ENCODE peak calls at places on chromosomes 1 and 21, in ten cellular contexts. F is tibial artery, J is mammary epithelial cell, M is left lung, Z is dorsolateral prefrontal cortex, K is hepatocyte, Y is OCI-LY7, A is HFF-Myc, R is cardiac fibroblast, V is Calu3. O is an unnamed sample.

GRCh38 chr21:26047279-26047967 is 123.1 kb downstream of the APP start:
- DNase-seq in Y (no peak), V (no peak), J (no peak), F (no peak), Z (no peak), R (no peak), A (no peak), K (no peak), M (no peak), O (no peak)

GRCh38 chr1:171221665-171222591 is 26.4 kb upstream of the FMO1 start:
- DNase-seq in J (peak), Z (no peak), Y (no peak), K (no peak), V (no peak), F (no peak), M (no peak), R (peak), A (no peak), O (no peak)

GRCh38 chr1:175146535-175147213 is 45.9 kb downstream of the KIAA0040 start:
- DNase-seq in J (peak), F (no peak), M (peak), V (peak), K (peak), Z (peak), A (no peak), R (peak), Y (peak), O (peak)

GRCh38 chr1:117967900-117968299 is 38.4 kb downstream of the WDR3 start:
- DNase-seq in V (no peak), K (peak), Z (no peak), Y (no peak), A (peak), M (no peak), J (peak), F (no peak), R (peak), O (no peak)

GRCh38 chr1:88375977-88376376 is 308.1 kb upstream of the PKN2 start:
- DNase-seq in K (no peak), Y (no peak), V (no peak), F (no peak), R (no peak), J (no peak), A (no peak), Z (no peak), M (no peak), O (no peak)

GRCh38 chr1:178055093-178055492 is 38.8 kb upstream of the RASAL2 start:
- DNase-seq in K (no peak), M (peak), A (no peak), V (peak), Y (peak), F (no peak), Z (no peak), J (no peak), R (peak), O (no peak)

GRCh38 chr1:158329807-158330206 is 1.5 kb downstream of the CD1B start:
- DNase-seq in K (no peak), Z (no peak), V (peak), J (peak), A (no peak), M (no peak), F (no peak), R (peak), Y (peak), O (peak)

GRCh38 chr1:230849451-230850194 is 18.7 kb downstream of the C1orf198 start:
- DNase-seq in K (peak), A (peak), R (peak), Z (peak), M (peak), V (no peak), J (peak), Y (no peak), F (peak), O (no peak)

GRCh38 chr1:154186177-154186576 is 5.7 kb downstream of the TPM3 start:
- DNase-seq in J (peak), M (peak), R (peak), Z (peak), A (no peak), Y (peak), K (peak), V (peak), F (peak), O (peak)

GRCh38 chr1:175521265-175522040 is 221.9 kb downstream of the TNR start:
- DNase-seq in V (no peak), J (no peak), M (no peak), R (peak), A (no peak), Z (no peak), F (no peak), Y (no peak), K (no peak), O (no peak)

GRCh38 chr1:27755865-27756264 is 17.2 kb upstream of the STX12 start:
- DNase-seq in F (no peak), V (no peak), R (no peak), M (no peak), K (no peak), A (no peak), J (no peak), Z (no peak), Y (no peak), O (no peak)

GRCh38 chr1:242017580-242018233 is 18.8 kb upstream of the MAP1LC3C start:
- DNase-seq in V (peak), M (peak), R (peak), Z (peak), F (no peak), K (peak), Y (peak), A (peak), J (peak), O (peak)

GRCh38 chr1:76501136-76501535 is 366.1 kb upstream of the ST6GALNAC5 start:
- DNase-seq in M (no peak), K (no peak), R (no peak), Y (no peak), F (no peak), J (no peak), V (no peak), A (no peak), Z (no peak), O (no peak)

GRCh38 chr1:43822040-43822439 is 111.6 kb upstream of the ARTN start:
- DNase-seq in K (peak), R (peak), V (no peak), J (peak), Y (no peak), Z (no peak), M (no peak), F (no peak), A (peak), O (no peak)

GRCh38 chr1:2226525-2227340 is 1.4 kb upstream of the SKI start:
- DNase-seq in A (no peak), Z (no peak), F (peak), J (no peak), R (no peak), V (no peak), M (no peak), Y (no peak), K (peak), O (no peak)

GRCh38 chr1:222716393-222716792 is 4.0 kb downstream of the BROX start:
- DNase-seq in K (no peak), Y (no peak), Z (no peak), R (no peak), J (no peak), M (no peak), V (no peak), F (no peak), A (no peak), O (no peak)

GRCh38 chr1:61378498-61379180 is 296.3 kb downstream of the NFIA start:
- DNase-seq in K (no peak), A (no peak), Y (no peak), Z (no peak), V (no peak), J (no peak), F (no peak), M (no peak), R (no peak), O (no peak)

GRCh38 chr1:209875510-209875909 is 47.7 kb downstream of the UTP25 start:
- DNase-seq in Z (no peak), V (peak), J (peak), R (peak), A (no peak), M (no peak), Y (no peak), F (no peak), K (peak), O (no peak)

GRCh38 chr1:64969305-64970066 is 3.1 kb upstream of the JAK1 start:
- DNase-seq in Y (no peak), A (no peak), J (no peak), R (peak), V (no peak), M (no peak), K (no peak), F (no peak), Z (no peak), O (no peak)
- TF ChIP-seq CTCF in Y (no peak), A (no peak), J (no peak), R (peak), V (no peak), M (no peak), K (no peak), F (no peak), Z (no peak), O (no peak)

DNA sequence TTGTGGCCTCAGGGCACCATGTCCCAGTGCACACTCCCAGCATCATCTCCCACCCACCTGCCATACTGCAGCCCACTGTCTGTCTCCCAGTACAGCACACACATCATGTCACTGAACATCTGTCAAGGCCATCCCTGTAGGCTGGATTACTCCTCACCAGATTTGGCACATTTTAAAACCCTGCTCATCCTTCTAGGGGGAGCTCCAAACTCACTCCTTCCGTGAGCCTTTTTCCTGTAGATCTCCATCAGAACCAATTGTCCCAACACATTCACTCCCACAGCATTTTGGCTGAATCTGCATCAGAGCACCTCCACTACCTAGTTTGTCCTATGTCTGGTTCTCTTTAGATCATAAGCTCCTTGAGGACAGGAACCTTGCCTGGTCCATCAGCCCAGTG is 58.6 kb upstream of the GRIK3 start:
- DNase-seq in R (no peak), F (no peak), K (no peak), Y (no peak), Z (no peak), A (no peak), V (no peak), J (no peak), M (no peak), O (no peak)
- TF ChIP-seq CTCF in R (no peak), F (no peak), K (no peak), Y (no peak), Z (no peak), A (no peak), V (no peak), J (no peak), M (no peak), O (no peak)

GRCh38 chr1:215793210-215793609 is 226.1 kb downstream of the KCTD3 start:
- DNase-seq in V (no peak), J (peak), F (no peak), Z (no peak), M (no peak), R (peak), K (no peak), Y (no peak), A (peak), O (no peak)
- TF ChIP-seq CTCF in V (peak), J (peak), F (no peak), Z (peak), M (no peak), R (peak), K (peak), Y (peak), A (peak), O (peak)

GRCh38 chr21:39086547-39086946 is 96.7 kb downstream of the PSMG1 start:
- DNase-seq in A (no peak), V (no peak), R (no peak), F (no peak), Y (no peak), J (no peak), K (no peak), Z (no peak), M (no peak), O (no peak)
- TF ChIP-seq CTCF in A (peak), V (no peak), R (no peak), F (no peak), Y (peak), J (no peak), K (peak), Z (no peak), M (no peak), O (peak)

DNA sequence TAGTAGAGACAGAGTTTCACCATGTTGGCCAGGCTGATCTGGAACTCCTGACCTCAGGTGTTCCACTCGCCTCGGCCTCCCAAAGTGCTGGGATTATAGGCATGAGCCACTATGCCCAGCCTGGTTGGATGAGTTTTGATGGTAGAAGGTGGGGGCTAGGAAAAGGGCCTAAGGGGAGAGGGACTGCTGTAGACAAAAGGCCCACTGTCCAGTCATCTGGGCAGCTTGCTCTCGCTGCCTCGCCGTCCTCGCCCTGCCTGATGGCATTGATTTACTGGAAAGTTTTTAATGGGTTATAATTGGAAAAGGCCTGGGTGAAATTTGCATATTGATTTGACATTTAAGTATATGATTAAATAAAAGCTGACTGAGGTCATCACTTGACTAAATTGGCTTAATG is 175.1 kb upstream of the CSF3R start:
- DNase-seq in A (no peak), Y (no peak), V (no peak), K (no peak), F (peak), Z (no peak), M (no peak), R (no peak), J (no peak), O (no peak)
- TF ChIP-seq CTCF in A (no peak), Y (no peak), V (no peak), K (no peak), F (no peak), Z (no peak), M (no peak), R (no peak), J (no peak), O (no peak)

GRCh38 chr1:224505454-224506093 is 71.0 kb upstream of the WDR26 start:
- DNase-seq in K (no peak), Z (no peak), A (no peak), M (no peak), J (no peak), R (no peak), V (no peak), F (no peak), Y (no peak), O (no peak)

GRCh38 chr1:224501836-224502235 is 67.2 kb upstream of the WDR26 start:
- DNase-seq in A (no peak), V (no peak), Z (no peak), Y (no peak), K (no peak), F (no peak), R (no peak), M (no peak), J (no peak), O (no peak)

GRCh38 chr1:224504642-224505041 is 70.0 kb upstream of the WDR26 start:
- DNase-seq in Z (no peak), Y (no peak), K (no peak), R (no peak), M (no peak), A (no peak), V (no peak), J (no peak), F (no peak), O (no peak)

GRCh38 chr1:224502459-224503160 is 68.0 kb upstream of the WDR26 start:
- DNase-seq in J (peak), F (no peak), R (no peak), Y (no peak), K (no peak), V (no peak), A (no peak), Z (no peak), M (no peak), O (no peak)

DNA sequence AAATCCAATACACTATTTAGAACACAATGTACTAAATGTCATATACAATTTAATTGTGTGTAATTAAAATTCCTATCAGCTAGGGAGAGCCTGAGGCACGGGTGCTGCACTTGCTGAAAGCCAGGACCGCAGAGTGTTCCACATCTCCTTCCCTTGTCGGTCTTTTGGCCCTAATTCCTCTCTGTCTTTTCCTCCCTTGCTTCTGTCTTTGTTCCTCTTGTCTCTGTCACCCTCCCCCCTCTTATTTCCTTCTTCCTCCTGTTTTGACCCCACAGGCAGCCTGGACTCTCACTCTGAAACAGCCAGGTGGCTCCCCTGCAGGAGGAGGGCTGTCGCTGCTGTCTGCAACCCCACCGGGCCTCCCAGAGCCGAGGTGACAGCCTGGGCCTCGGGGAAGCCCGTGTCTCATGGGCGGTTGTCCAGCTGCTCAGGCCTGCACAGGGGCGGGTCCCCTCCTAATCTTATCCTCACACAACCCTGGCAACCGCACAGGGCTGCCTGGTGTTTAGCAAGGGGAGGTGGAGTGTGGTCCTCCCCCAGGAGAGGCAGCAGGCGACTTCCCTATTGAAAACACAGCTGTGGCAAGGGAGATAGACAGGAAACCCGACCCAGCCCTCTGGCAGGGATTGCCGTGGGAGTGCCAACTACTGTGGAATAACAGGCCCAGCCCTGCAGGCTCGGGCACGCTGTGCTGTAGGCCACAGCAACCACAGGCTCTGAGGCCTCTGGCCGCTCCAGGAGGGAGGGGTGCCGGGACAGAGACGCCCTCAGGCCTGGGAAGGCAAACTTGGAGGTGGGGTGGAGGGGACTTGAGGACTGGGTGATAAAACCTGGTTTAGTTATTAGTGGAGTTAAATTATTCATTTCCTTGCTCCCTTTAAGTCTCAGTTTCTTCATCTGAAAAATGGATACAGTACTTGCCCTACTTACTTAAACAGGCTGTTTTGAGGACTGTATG is 68.8 kb upstream of the WDR26 start:
- DNase-seq in K (peak), J (peak), R (peak), V (peak), M (peak), A (no peak), Z (peak), F (peak), Y (peak), O (peak)
- TF ChIP-seq CTCF in K (no peak), J (no peak), R (no peak), V (peak), M (no peak), A (no peak), Z (no peak), F (peak), Y (peak), O (peak)

GRCh38 chr21:33127154-33127893 is 57.4 kb downstream of the OLIG1 start:
- DNase-seq in A (peak), V (peak), M (peak), K (peak), J (peak), Z (peak), R (peak), F (no peak), Y (peak), O (peak)
- TF ChIP-seq CTCF in A (peak), V (peak), M (peak), K (peak), J (peak), Z (peak), R (peak), F (peak), Y (peak), O (peak)

GRCh38 chr1:45793942-45794604 is 9.3 kb upstream of the MAST2 start:
- DNase-seq in Y (peak), R (no peak), Z (no peak), M (no peak), A (no peak), F (no peak), V (no peak), K (no peak), J (no peak), O (no peak)
- TF ChIP-seq CTCF in Y (peak), R (no peak), Z (no peak), M (no peak), A (no peak), F (no peak), V (no peak), K (no peak), J (no peak), O (peak)

O was measured in GM13977.